ENCODE peak calls at places on chromosomes 7 and 10, in nine cellular contexts. One of them, this sample, is unnamed.

GRCh38 chr7:70512719-70513118 is 619.2 kb upstream of the GALNT17 start:
- DNase-seq in Panc1: no peak
- DNase-seq in stomach: no peak
- DNase-seq in transverse colon: no peak
- DNase-seq in GM12891: no peak
- DNase-seq in sigmoid colon: no peak
- DNase-seq in GM23338: no peak
- DNase-seq in prostate gland: no peak
- DNase-seq in K562: no peak
- DNase-seq in this sample: no peak

GRCh38 chr7:6530626-6531491 is 20.4 kb downstream of the GRID2IP start:
- DNase-seq in GM23338: peak
- DNase-seq in GM12891: peak
- DNase-seq in Panc1: no peak
- DNase-seq in K562: peak
- DNase-seq in stomach: peak
- DNase-seq in transverse colon: peak
- DNase-seq in prostate gland: no peak
- DNase-seq in sigmoid colon: no peak
- DNase-seq in this sample: no peak

GRCh38 chr7:116395125-116395791 is 104.3 kb upstream of the CAV2 start:
- DNase-seq in prostate gland: no peak
- DNase-seq in K562: no peak
- DNase-seq in sigmoid colon: no peak
- DNase-seq in Panc1: peak
- DNase-seq in GM12891: no peak
- DNase-seq in GM23338: no peak
- DNase-seq in transverse colon: no peak
- DNase-seq in stomach: no peak
- DNase-seq in this sample: peak

GRCh38 chr10:117007080-117007479 is 2.1 kb upstream of the SHTN1 start:
- DNase-seq in Panc1: peak
- DNase-seq in K562: peak
- DNase-seq in prostate gland: no peak
- DNase-seq in transverse colon: no peak
- DNase-seq in GM12891: no peak
- DNase-seq in GM23338: no peak
- DNase-seq in sigmoid colon: no peak
- DNase-seq in stomach: no peak
- DNase-seq in this sample: peak

GRCh38 chr10:70602665-70603438 is at the start of gene PRF1:
- DNase-seq in Panc1: no peak
- DNase-seq in transverse colon: peak
- DNase-seq in prostate gland: no peak
- DNase-seq in GM12891: peak
- DNase-seq in K562: peak
- DNase-seq in sigmoid colon: no peak
- DNase-seq in GM23338: no peak
- DNase-seq in stomach: peak
- DNase-seq in this sample: no peak

GRCh38 chr10:13206546-13207443 is 27.4 kb downstream of the UCMA start:
- DNase-seq in GM23338: peak
- DNase-seq in sigmoid colon: no peak
- DNase-seq in K562: no peak
- DNase-seq in prostate gland: no peak
- DNase-seq in stomach: no peak
- DNase-seq in Panc1: no peak
- DNase-seq in GM12891: no peak
- DNase-seq in transverse colon: no peak
- DNase-seq in this sample: peak

GRCh38 chr10:101260764-101261341 is 31.6 kb upstream of the LBX1 start:
- DNase-seq in stomach: no peak
- DNase-seq in K562: no peak
- DNase-seq in GM12891: no peak
- DNase-seq in transverse colon: no peak
- DNase-seq in sigmoid colon: no peak
- DNase-seq in prostate gland: no peak
- DNase-seq in GM23338: peak
- DNase-seq in Panc1: no peak
- DNase-seq in this sample: no peak

GRCh38 chr10:123718544-123719060 is 52.4 kb downstream of the GPR26 start:
- DNase-seq in GM12891: no peak
- DNase-seq in Panc1: no peak
- DNase-seq in stomach: no peak
- DNase-seq in prostate gland: no peak
- DNase-seq in transverse colon: no peak
- DNase-seq in GM23338: no peak
- DNase-seq in sigmoid colon: no peak
- DNase-seq in K562: no peak
- DNase-seq in this sample: no peak

GRCh38 chr10:119493155-119493554 is 49.4 kb downstream of the RGS10 start:
- DNase-seq in GM23338: no peak
- DNase-seq in K562: no peak
- DNase-seq in GM12891: no peak
- DNase-seq in stomach: no peak
- DNase-seq in sigmoid colon: no peak
- DNase-seq in Panc1: no peak
- DNase-seq in prostate gland: no peak
- DNase-seq in transverse colon: no peak
- DNase-seq in this sample: no peak

GRCh38 chr7:24290004-24290641 is 6.1 kb downstream of the NPY start:
- DNase-seq in sigmoid colon: no peak
- DNase-seq in transverse colon: no peak
- DNase-seq in GM23338: peak
- DNase-seq in GM12891: peak
- DNase-seq in K562: peak
- DNase-seq in prostate gland: no peak
- DNase-seq in Panc1: peak
- DNase-seq in stomach: no peak
- DNase-seq in this sample: peak

GRCh38 chr10:1085258-1085657 is 29.1 kb downstream of the WDR37 start:
- DNase-seq in Panc1: no peak
- DNase-seq in sigmoid colon: no peak
- DNase-seq in stomach: no peak
- DNase-seq in K562: no peak
- DNase-seq in transverse colon: no peak
- DNase-seq in prostate gland: no peak
- DNase-seq in GM23338: no peak
- DNase-seq in GM12891: no peak
- DNase-seq in this sample: no peak

GRCh38 chr7:122018032-122018431 is 126.0 kb downstream of the AASS start:
- DNase-seq in GM12891: no peak
- DNase-seq in sigmoid colon: no peak
- DNase-seq in transverse colon: no peak
- DNase-seq in prostate gland: no peak
- DNase-seq in GM23338: no peak
- DNase-seq in K562: no peak
- DNase-seq in stomach: no peak
- DNase-seq in Panc1: no peak
- DNase-seq in this sample: no peak

GRCh38 chr10:69321037-69321715 is 42.9 kb downstream of the HK1 start:
- DNase-seq in transverse colon: no peak
- DNase-seq in stomach: no peak
- DNase-seq in Panc1: no peak
- DNase-seq in GM12891: no peak
- DNase-seq in sigmoid colon: no peak
- DNase-seq in K562: no peak
- DNase-seq in GM23338: no peak
- DNase-seq in prostate gland: no peak
- DNase-seq in this sample: no peak

GRCh38 chr7:129089521-129090212 is 34.8 kb upstream of the TNPO3 start:
- DNase-seq in transverse colon: no peak
- DNase-seq in stomach: no peak
- DNase-seq in GM12891: no peak
- DNase-seq in sigmoid colon: no peak
- DNase-seq in K562: no peak
- DNase-seq in prostate gland: no peak
- DNase-seq in GM23338: no peak
- DNase-seq in Panc1: no peak
- DNase-seq in this sample: no peak
- TF ChIP-seq POLR2AphosphoS5 in transverse colon: no peak
- TF ChIP-seq POLR2AphosphoS5 in stomach: no peak
- TF ChIP-seq POLR2AphosphoS5 in GM12891: no peak
- TF ChIP-seq POLR2AphosphoS5 in sigmoid colon: no peak
- TF ChIP-seq POLR2AphosphoS5 in K562: no peak
- TF ChIP-seq POLR2AphosphoS5 in prostate gland: no peak
- TF ChIP-seq POLR2AphosphoS5 in GM23338: no peak
- TF ChIP-seq POLR2AphosphoS5 in Panc1: no peak
- TF ChIP-seq POLR2AphosphoS5 in this sample: no peak

GRCh38 chr7:75892634-75893272 is 13.9 kb downstream of the RHBDD2 start:
- DNase-seq in K562: peak
- DNase-seq in transverse colon: peak
- DNase-seq in stomach: peak
- DNase-seq in Panc1: no peak
- DNase-seq in GM12891: no peak
- DNase-seq in GM23338: no peak
- DNase-seq in prostate gland: peak
- DNase-seq in sigmoid colon: peak
- DNase-seq in this sample: no peak
- TF ChIP-seq POLR2AphosphoS5 in K562: no peak
- TF ChIP-seq POLR2AphosphoS5 in transverse colon: peak
- TF ChIP-seq POLR2AphosphoS5 in stomach: no peak
- TF ChIP-seq POLR2AphosphoS5 in Panc1: no peak
- TF ChIP-seq POLR2AphosphoS5 in GM12891: no peak
- TF ChIP-seq POLR2AphosphoS5 in GM23338: no peak
- TF ChIP-seq POLR2AphosphoS5 in prostate gland: peak
- TF ChIP-seq POLR2AphosphoS5 in sigmoid colon: peak
- TF ChIP-seq POLR2AphosphoS5 in this sample: no peak

DNA sequence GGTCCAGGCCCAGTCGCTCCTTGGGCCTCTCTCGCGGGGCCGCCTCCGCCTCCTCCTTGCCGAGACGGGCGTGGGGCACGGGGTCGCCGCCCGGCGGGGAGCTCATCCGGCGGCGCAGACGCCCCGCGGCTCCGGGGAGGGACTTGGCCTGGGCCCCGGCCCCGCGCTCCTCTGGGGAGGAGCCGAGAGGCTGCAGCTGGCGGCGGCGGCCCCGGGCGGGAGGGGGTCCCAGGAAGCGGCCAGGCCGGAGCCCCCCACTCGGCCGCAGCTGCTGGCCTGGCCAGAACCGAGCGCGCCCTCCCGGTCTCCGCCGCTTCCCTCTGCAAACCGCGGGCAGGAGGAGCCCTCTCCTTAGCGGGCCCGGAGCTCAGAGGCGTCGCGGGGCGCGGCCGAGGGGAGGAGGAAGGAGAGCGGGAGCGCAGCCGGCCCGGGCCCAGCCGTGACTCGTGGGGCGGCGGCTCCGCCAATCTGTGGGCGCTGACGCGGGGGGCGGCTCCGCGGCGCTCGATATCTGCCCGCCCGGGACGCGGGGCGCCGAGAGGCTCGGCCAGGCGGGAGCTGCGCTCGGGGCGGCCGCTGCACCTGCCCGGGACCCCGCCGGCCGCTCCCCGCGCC is at the start of gene FAM20C:
- DNase-seq in GM12891: peak
- DNase-seq in transverse colon: peak
- DNase-seq in prostate gland: peak
- DNase-seq in GM23338: peak
- DNase-seq in Panc1: no peak
- DNase-seq in stomach: peak
- DNase-seq in sigmoid colon: peak
- DNase-seq in K562: no peak
- DNase-seq in this sample: peak
- TF ChIP-seq POLR2AphosphoS5 in GM12891: no peak
- TF ChIP-seq POLR2AphosphoS5 in transverse colon: peak
- TF ChIP-seq POLR2AphosphoS5 in prostate gland: peak
- TF ChIP-seq POLR2AphosphoS5 in GM23338: no peak
- TF ChIP-seq POLR2AphosphoS5 in Panc1: peak
- TF ChIP-seq POLR2AphosphoS5 in stomach: peak
- TF ChIP-seq POLR2AphosphoS5 in sigmoid colon: peak
- TF ChIP-seq POLR2AphosphoS5 in K562: no peak
- TF ChIP-seq POLR2AphosphoS5 in this sample: peak

DNA sequence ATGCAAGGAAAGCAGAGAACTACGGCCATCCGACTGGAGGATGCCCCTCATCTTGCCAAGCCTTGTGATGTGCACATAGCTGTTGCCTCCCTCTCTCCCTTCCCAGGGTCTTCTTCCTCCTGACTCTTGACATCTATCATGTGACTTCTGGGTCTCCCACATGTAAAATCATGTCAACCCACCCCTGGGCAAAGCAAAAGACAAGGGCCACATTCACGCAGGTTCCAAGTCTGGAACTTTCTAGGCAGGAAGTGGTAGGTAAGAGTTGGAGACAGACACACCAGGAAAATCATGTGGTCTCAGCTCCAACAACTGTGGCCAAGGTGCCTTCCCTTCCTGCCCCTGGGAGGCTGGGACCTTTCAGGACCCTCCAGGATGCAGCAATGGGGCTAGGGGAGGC is 187.3 kb downstream of the CXCL12 start:
- DNase-seq in sigmoid colon: no peak
- DNase-seq in K562: no peak
- DNase-seq in stomach: no peak
- DNase-seq in prostate gland: no peak
- DNase-seq in GM23338: no peak
- DNase-seq in Panc1: no peak
- DNase-seq in transverse colon: no peak
- DNase-seq in GM12891: no peak
- DNase-seq in this sample: no peak
- TF ChIP-seq POLR2AphosphoS5 in sigmoid colon: no peak
- TF ChIP-seq POLR2AphosphoS5 in K562: no peak
- TF ChIP-seq POLR2AphosphoS5 in stomach: no peak
- TF ChIP-seq POLR2AphosphoS5 in prostate gland: no peak
- TF ChIP-seq POLR2AphosphoS5 in GM23338: no peak
- TF ChIP-seq POLR2AphosphoS5 in Panc1: no peak
- TF ChIP-seq POLR2AphosphoS5 in transverse colon: no peak
- TF ChIP-seq POLR2AphosphoS5 in GM12891: no peak
- TF ChIP-seq POLR2AphosphoS5 in this sample: no peak

DNA sequence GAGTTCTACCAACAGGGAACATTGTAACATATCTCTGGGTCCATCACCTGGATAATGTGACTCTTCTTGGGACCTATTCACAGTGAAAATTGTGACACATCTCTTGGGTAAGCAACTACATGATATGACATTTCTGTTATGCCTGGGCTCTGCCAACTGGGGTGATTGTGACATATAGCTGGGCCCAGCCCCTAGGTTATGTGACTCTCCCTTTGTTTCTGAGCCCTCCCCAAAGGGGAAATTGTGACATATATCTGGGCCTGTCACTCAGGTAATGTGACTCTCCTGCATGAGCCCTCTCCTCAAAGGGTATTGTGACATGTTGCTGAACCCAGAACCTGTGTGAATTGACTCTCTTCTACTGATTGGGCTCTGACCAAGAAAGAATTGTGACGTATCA is 22.4 kb upstream of the ZNF107 start:
- DNase-seq in sigmoid colon: no peak
- DNase-seq in K562: no peak
- DNase-seq in Panc1: no peak
- DNase-seq in GM12891: no peak
- DNase-seq in transverse colon: no peak
- DNase-seq in prostate gland: no peak
- DNase-seq in GM23338: no peak
- DNase-seq in stomach: no peak
- DNase-seq in this sample: no peak
- TF ChIP-seq POLR2AphosphoS5 in sigmoid colon: no peak
- TF ChIP-seq POLR2AphosphoS5 in K562: no peak
- TF ChIP-seq POLR2AphosphoS5 in Panc1: no peak
- TF ChIP-seq POLR2AphosphoS5 in GM12891: no peak
- TF ChIP-seq POLR2AphosphoS5 in transverse colon: no peak
- TF ChIP-seq POLR2AphosphoS5 in prostate gland: no peak
- TF ChIP-seq POLR2AphosphoS5 in GM23338: no peak
- TF ChIP-seq POLR2AphosphoS5 in stomach: no peak
- TF ChIP-seq POLR2AphosphoS5 in this sample: no peak